ENCODE peak calls at places on chromosomes 3 and 15, in six cellular contexts. J, Q, I, C, M and U are unnamed samples.

GRCh38 chr15:98778960-98779359 is 130.6 kb downstream of the IGF1R start:
- DNase-seq in M (no peak), I (no peak), Q (no peak), C (no peak), J (no peak), U (peak; percentile 38)

GRCh38 chr3:129608087-129608935 is 1.8 kb upstream of the PLXND1 start:
- DNase-seq in Q (no peak), J (peak; percentile 58), I (no peak), M (no peak), C (no peak), U (peak; percentile 10)

GRCh38 chr3:168250415-168250861 is 154.7 kb upstream of the GOLIM4 start:
- DNase-seq in M (no peak), C (no peak), Q (no peak), I (peak; percentile 18), J (no peak), U (no peak)

GRCh38 chr3:106566277-106566676 is 697.5 kb upstream of the CBLB start:
- DNase-seq in J (no peak), Q (no peak), M (no peak), C (no peak), I (no peak), U (no peak)

GRCh38 chr15:82810863-82811421 is 1.5 kb downstream of the WHAMM start:
- DNase-seq in J (peak; percentile 36), M (no peak), C (peak; percentile 80), Q (no peak), I (no peak), U (no peak)

GRCh38 chr15:35953424-35953823 is 407.5 kb upstream of the DPH6 start:
- DNase-seq in M (no peak), J (no peak), Q (no peak), I (no peak), C (no peak), U (no peak)

GRCh38 chr3:171320721-171321120 is 139.5 kb downstream of the TNIK start:
- DNase-seq in M (no peak), Q (no peak), C (no peak), I (no peak), J (no peak), U (no peak)

GRCh38 chr3:12868039-12869024 is 27.0 kb upstream of the RPL32 start:
- DNase-seq in C (peak; percentile 58), Q (peak; percentile 90), M (peak; percentile 82), J (peak; percentile 77), I (peak; percentile 90), U (peak; percentile 72)

GRCh38 chr15:25385986-25386385 is 52.8 kb downstream of the UBE3A start:
- DNase-seq in J (no peak), M (no peak), Q (no peak), I (no peak), C (no peak), U (no peak)

GRCh38 chr3:39849992-39850706 is 40.7 kb downstream of the MYRIP start:
- DNase-seq in C (no peak), I (no peak), M (no peak), J (no peak), Q (no peak), U (no peak)

GRCh38 chr15:22866066-22866465 is 27.6 kb downstream of the NIPA2 start:
- DNase-seq in J (no peak), I (no peak), Q (no peak), M (no peak), C (no peak), U (no peak)

GRCh38 chr3:151124476-151124875 is 39.0 kb downstream of the MED12L start:
- DNase-seq in Q (no peak), J (no peak), M (no peak), I (no peak), C (no peak), U (no peak)

DNA sequence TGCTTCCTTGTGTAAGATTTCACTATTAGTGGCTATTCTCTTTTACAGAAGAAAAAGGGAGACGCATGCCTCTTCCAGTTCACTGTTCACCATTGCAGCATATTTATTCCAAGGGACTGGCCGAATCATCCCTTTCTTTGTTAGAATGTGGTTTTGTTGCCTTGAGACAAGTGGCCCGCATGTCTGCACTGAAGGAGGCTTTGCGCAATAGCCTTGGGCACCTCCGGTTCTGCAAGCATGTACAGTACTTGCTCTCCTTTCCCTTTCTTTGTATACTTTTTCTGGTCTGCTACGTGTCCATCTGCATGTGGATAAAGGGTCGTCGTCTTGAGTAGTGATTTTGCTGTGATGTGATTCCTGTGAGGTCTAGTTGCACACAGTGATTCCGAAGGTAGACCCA is 43.0 kb downstream of the FLNB start:
- DNase-seq in M (peak; percentile 50), Q (peak; percentile 81), I (no peak), J (no peak), C (no peak), U (no peak)
- H3K27ac ChIP-seq in M (peak overlapping the region; percentile 34), Q (peak overlapping the region; percentile 47), I (peak overlapping the region; percentile 65), J (no peak overlapping the region), C (no peak overlapping the region), U (no peak overlapping the region)

GRCh38 chr15:40309344-40309862 is 1.7 kb upstream of the PLCB2 start:
- DNase-seq in C (no peak), J (no peak), Q (no peak), M (no peak), I (peak; percentile 24), U (no peak)

GRCh38 chr15:40308844-40309189 is 1.1 kb upstream of the PLCB2 start:
- DNase-seq in M (no peak), J (no peak), C (no peak), Q (peak; percentile 80), I (peak; percentile 58), U (no peak)

GRCh38 chr15:40310993-40311392 is 3.3 kb upstream of the PLCB2 start:
- DNase-seq in Q (peak; percentile 40), I (peak; percentile 39), C (no peak), J (no peak), M (no peak), U (no peak)

GRCh38 chr15:40312370-40313158 is 4.8 kb upstream of the PLCB2 start:
- DNase-seq in C (no peak), I (peak; percentile 61), Q (peak; percentile 43), J (no peak), M (no peak), U (no peak)

DNA sequence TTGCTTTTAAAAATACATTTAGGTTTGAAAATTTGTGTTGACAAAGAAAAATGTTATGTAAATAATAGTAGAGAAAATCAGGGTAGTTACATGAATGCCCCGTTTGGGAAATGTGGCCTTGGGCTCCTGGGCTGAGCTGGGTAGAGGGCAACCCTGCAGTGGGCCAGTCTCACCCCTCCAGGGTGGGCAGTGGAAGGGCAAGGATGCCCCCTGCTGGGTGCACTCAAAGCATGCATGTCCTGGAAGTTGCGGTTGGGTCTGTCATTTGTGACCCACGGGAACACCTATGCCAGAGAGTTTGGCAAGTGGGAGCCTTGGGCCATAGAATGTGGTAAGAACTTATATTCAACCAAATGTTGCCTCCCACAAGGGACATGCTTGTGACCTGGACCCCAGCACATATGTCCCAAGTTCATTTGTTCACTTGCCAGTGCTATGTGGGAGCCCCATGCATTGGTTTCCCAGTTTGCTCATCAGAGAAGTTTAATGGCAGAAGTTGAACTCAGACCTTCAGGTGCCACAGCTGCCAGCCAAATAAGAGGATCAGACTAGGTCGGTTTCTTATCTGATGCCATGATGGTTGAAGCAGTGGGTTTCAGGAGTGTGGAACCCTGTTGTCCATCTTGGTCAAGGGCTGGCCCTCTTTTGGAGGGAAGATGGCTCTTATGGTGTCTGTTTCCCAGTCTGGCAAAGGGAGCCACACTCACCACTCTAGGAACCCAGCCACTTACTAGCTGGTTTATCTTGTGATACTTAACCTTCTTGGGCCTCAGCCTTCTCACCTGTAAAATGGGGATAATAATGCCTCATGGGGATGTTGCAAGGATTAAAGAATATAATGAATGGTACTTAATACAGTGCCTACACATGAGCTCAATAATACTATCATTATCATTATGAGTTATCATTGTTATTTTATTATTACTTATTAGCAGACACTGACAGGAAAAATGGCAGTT is 2.5 kb upstream of the PLCB2 start:
- DNase-seq in I (peak; percentile 49), J (peak; percentile 60), C (peak; percentile 61), M (no peak), Q (peak; percentile 80), U (no peak)
- H3K27ac ChIP-seq in I (no peak overlapping the region), J (no peak overlapping the region), C (no peak overlapping the region), M (no peak overlapping the region), Q (no peak overlapping the region), U (no peak overlapping the region)

GRCh38 chr3:52238193-52238760 is 681 bp downstream of the TWF2 start:
- DNase-seq in M (no peak), J (no peak), I (no peak), C (no peak), Q (no peak), U (no peak)

GRCh38 chr3:52237006-52237658 is 1.8 kb downstream of the TWF2 start:
- DNase-seq in I (no peak), J (no peak), Q (peak; percentile 39), M (no peak), C (no peak), U (no peak)

GRCh38 chr3:52236424-52236886 is 2.5 kb downstream of the TWF2 start:
- DNase-seq in Q (peak; percentile 49), J (no peak), M (no peak), C (no peak), I (no peak), U (no peak)

GRCh38 chr3:52238761-52239701 is at the start of gene TWF2:
- DNase-seq in C (peak; percentile 94), M (peak; percentile 51), J (peak; percentile 88), I (peak; percentile 87), Q (peak; percentile 91), U (peak; percentile 86)

GRCh38 chr3:52237659-52238172 is 1.2 kb downstream of the TWF2 start:
- DNase-seq in C (no peak), Q (peak; percentile 86), M (peak; percentile 76), J (no peak), I (peak; percentile 90), U (no peak)
- H3K27ac ChIP-seq in C (peak overlapping the region; percentile 83), Q (peak overlapping the region; percentile 84), M (peak overlapping the region; percentile 90), J (peak overlapping the region; percentile 47), I (peak overlapping the region; percentile 69), U (peak overlapping the region; percentile 77)

GRCh38 chr3:123150449-123150954 is 51.2 kb upstream of the SEC22A start:
- DNase-seq in M (no peak), J (no peak), Q (no peak), I (no peak), C (no peak), U (no peak)

GRCh38 chr3:123149525-123149924 is 52.2 kb upstream of the SEC22A start:
- DNase-seq in C (no peak), J (no peak), M (no peak), Q (no peak), I (no peak), U (no peak)

GRCh38 chr3:123152656-123153055 is 49.1 kb upstream of the SEC22A start:
- DNase-seq in C (no peak), I (no peak), Q (no peak), M (no peak), J (peak; percentile 17), U (no peak)

GRCh38 chr3:123153124-123153523 is 48.6 kb upstream of the SEC22A start:
- DNase-seq in M (no peak), J (peak; percentile 63), I (no peak), C (no peak), Q (no peak), U (no peak)

DNA sequence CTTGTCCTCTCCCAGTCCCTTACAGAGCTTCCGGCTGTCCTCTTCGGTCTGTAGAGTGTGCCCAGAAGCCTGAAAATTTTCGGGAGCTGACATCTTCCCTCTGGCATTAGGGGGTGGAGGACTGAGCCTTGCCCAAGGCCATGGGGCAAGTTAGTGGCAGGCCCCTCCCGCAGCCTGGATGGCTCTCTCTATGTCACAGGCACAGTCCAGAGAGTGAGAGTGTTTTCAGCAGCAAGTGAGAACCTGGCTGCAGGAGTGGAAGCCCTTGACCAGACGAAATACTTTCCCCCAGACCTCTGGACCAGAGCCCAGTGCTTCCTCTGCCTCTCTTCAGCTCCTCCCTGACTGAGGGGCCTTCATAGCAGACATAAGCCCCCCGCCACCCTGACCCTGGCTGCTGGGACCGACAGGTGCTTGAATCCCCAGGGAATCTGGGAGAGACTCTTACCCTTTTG is 50.5 kb upstream of the SEC22A start:
- DNase-seq in I (no peak), J (no peak), C (no peak), M (no peak), Q (no peak), U (no peak)
- H3K27ac ChIP-seq in I (no peak overlapping the region), J (peak overlapping the region; percentile 63), C (no peak overlapping the region), M (no peak overlapping the region), Q (no peak overlapping the region), U (no peak overlapping the region)